ENCODE peak calls at places on chromosome 19, in four cellular contexts. D, T, R and A are unnamed samples.

GRCh38 chr19:6464070-6464873 is at the start of gene CRB3:
- DNase-seq in R (peak), T (no peak), D (no peak), A (peak)

GRCh38 chr19:10026744-10027143 is 13.5 kb downstream of the RDH8 start:
- DNase-seq in T (no peak), D (no peak), R (no peak), A (no peak)

GRCh38 chr19:17404621-17405249 is 695 bp downstream of the BST2 start:
- DNase-seq in D (no peak), R (no peak), T (no peak), A (no peak)

GRCh38 chr19:2042485-2043268 is 8.4 kb downstream of the MKNK2 start:
- DNase-seq in R (peak), D (no peak), T (peak), A (peak)

GRCh38 chr19:48967346-48968178 is 2.5 kb downstream of the FTL start:
- DNase-seq in T (no peak), R (no peak), D (peak), A (peak)

GRCh38 chr19:6752257-6753177 is 13.0 kb downstream of the TRIP10 start:
- DNase-seq in T (no peak), D (no peak), R (no peak), A (no peak)

GRCh38 chr19:4439243-4439642 is 18.4 kb downstream of the UBXN6 start:
- DNase-seq in D (no peak), R (no peak), T (no peak), A (no peak)

GRCh38 chr19:31938675-31939074 is 406.7 kb upstream of the ZNF507 start:
- DNase-seq in T (no peak), R (no peak), D (peak), A (no peak)

GRCh38 chr19:39540333-39540673 is 342 bp upstream of the EID2 start:
- DNase-seq in R (no peak), T (no peak), D (no peak), A (no peak)
- TF ChIP-seq CTCF in R (no peak), T (no peak), D (no peak), A (no peak)

DNA sequence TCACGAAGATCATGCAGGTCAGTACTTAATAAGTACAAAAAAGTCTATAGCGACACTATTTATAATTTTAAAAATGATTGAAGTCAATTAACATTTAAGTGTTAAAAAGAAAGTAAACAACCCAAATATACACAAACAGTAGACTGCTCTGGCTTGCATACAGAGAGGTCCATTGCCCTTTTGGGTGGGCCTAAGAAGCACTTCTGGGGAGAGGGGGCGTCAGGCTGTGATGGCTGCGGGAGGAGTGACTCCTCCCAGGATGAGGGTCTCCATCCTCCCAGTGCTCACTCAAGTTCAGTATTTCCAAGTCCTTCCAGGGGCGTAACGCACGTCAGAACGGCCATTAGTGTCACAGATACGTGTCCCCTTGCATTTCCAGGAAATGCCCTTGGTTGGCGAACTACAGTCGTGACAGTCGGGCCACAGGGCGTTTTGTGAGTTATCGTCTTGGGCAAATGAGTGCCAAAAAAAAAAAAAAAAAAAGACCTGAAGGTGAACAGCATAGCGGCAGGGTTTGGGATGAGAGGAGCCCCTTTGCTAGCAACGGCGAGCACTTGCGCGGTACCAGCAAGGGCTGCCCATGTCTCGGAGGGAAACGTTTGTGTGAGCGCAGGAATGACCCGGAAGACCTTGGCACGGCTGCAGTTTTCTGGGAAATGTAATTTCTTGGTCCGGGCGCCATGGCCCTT is at the start of gene SCGB2B2:
- DNase-seq in R (peak), D (no peak), T (no peak), A (no peak)
- TF ChIP-seq CTCF in R (no peak), D (no peak), T (peak), A (no peak)

GRCh38 chr19:30695171-30695875 is 323.1 kb downstream of the ZNF536 start:
- DNase-seq in T (no peak), R (no peak), D (no peak), A (no peak)
- TF ChIP-seq CTCF in T (no peak), R (no peak), D (no peak), A (no peak)

DNA sequence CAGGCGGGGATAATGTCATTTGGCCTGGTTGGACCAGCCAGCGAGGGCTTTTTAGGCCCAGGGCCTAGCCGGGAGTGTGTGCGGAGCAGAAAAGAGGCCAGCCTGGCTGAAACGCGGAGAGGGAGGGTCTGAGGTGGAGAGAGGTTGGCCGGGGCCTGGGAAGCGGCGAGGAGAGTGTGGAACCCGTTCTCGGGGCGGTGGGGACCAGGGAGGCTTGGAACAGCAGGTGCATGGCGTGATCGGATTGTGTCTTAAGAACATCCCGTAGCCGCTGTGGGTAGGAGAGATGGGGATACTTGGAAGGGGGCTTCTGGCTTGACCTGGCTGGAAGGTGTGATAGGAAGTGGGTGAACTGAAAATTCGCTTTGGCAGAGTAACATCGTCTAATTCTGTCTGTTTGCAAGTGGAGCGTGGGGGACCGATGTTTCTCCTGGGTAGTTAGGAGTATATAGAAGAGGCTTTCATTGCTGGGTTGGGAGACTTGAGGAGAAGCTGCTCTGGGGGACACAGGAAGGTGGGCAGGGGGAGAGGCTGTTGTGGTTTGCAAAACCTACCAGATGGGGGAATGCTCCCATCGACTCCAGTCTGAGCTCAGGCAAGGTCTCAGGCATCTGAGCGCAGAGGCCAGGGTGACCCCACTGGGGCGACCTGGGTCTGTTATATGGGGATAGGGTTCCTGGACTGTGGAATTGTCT is 942 bp downstream of the CERS4 start:
- DNase-seq in T (no peak), R (no peak), D (no peak), A (no peak)
- TF ChIP-seq CTCF in T (no peak), R (no peak), D (no peak), A (no peak)

DNA sequence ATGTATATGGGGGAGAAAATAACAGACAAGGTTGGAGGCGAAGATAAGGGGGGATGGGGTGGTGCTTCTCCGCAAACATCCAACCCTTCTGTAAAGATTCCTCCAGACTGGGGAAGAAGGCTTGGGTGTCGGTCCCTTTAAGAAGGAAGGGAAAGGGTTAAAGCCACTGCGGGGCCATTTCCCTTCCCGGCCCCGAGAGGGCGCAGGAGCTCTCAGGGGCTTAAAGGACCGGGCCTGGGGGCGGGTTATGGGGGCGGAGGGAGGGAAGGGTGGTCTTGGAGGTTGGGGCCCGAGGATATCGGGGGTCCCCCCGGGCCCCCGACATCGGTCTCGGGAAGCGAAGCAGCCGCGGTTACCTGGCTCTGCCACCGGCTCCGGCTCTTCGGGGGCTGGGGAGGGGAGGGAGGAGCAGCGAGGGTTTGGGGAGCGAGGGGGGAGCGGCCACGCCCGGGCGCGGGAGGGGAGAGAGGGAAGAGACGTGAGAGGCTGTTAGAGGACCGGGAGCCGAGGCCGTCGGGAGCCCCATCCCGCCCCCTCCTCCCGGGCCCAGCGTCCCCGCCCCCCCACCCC is 2.8 kb downstream of the TNNT1 start:
- DNase-seq in R (no peak), D (no peak), T (no peak), A (peak)
- TF ChIP-seq CTCF in R (no peak), D (peak), T (peak), A (peak)